ENCODE peak calls at places on chromosomes 6 and 20, in five cellular contexts. S, N, H, Q and G are unnamed samples.

GRCh38 chr6:156767603-156768467 is 9.3 kb upstream of the ARID1B start:
- DNase-seq in H (no peak), S (no peak), N (peak), Q (no peak), G (no peak)

GRCh38 chr20:13611726-13612125 is 27.0 kb downstream of the TASP1 start:
- DNase-seq in S (no peak), H (no peak), Q (peak), N (no peak), G (no peak)

GRCh38 chr20:51574248-51575033 is 31.9 kb upstream of the NFATC2 start:
- DNase-seq in Q (no peak), S (no peak), N (no peak), H (no peak), G (no peak)

GRCh38 chr6:133609404-133610270 is 279.3 kb upstream of the TCF21 start:
- DNase-seq in H (no peak), N (peak), S (peak), Q (peak), G (peak)

GRCh38 chr6:156822747-156823206 is 45.6 kb downstream of the ARID1B start:
- DNase-seq in S (no peak), H (no peak), Q (no peak), N (no peak), G (no peak)

GRCh38 chr6:168098431-168098861 is 19.4 kb upstream of the FRMD1 start:
- DNase-seq in N (no peak), S (peak), Q (no peak), H (peak), G (no peak)

GRCh38 chr6:97726378-97726777 is 443.4 kb upstream of the MMS22L start:
- DNase-seq in H (no peak), N (no peak), S (no peak), Q (peak), G (no peak)

GRCh38 chr6:158565482-158566040 is 5.7 kb downstream of the TMEM181 start:
- DNase-seq in S (no peak), Q (no peak), H (no peak), N (peak), G (no peak)

GRCh38 chr6:41589636-41590622 is 43.7 kb downstream of the FOXP4 start:
- DNase-seq in S (no peak), H (no peak), N (no peak), Q (no peak), G (no peak)

GRCh38 chr6:39530201-39530759 is 194.9 kb downstream of the KIF6 start:
- DNase-seq in H (no peak), N (no peak), S (no peak), Q (peak), G (peak)

GRCh38 chr20:1660263-1660662 is 2.7 kb upstream of the SIRPG start:
- DNase-seq in S (no peak), N (no peak), H (no peak), Q (no peak), G (no peak)

GRCh38 chr20:58372836-58373235 is 16.2 kb upstream of the VAPB start:
- DNase-seq in Q (no peak), N (no peak), H (no peak), S (peak), G (no peak)

GRCh38 chr20:51800769-51801219 is 1.5 kb downstream of the SALL4 start:
- DNase-seq in H (no peak), N (peak), Q (no peak), S (peak), G (no peak)

GRCh38 chr20:21166801-21167200 is 40.9 kb downstream of the KIZ start:
- DNase-seq in S (no peak), N (no peak), Q (no peak), H (no peak), G (no peak)

GRCh38 chr6:98067375-98067774 is 767.0 kb upstream of the POU3F2 start:
- DNase-seq in N (no peak), H (no peak), Q (no peak), S (no peak), G (no peak)

GRCh38 chr6:3163248-3163594 is 5.9 kb upstream of the TUBB2A start:
- DNase-seq in Q (no peak), N (no peak), S (no peak), H (no peak), G (no peak)
- TF ChIP-seq CTCF in Q (no peak), N (no peak), S (peak), H (no peak), G (no peak)

DNA sequence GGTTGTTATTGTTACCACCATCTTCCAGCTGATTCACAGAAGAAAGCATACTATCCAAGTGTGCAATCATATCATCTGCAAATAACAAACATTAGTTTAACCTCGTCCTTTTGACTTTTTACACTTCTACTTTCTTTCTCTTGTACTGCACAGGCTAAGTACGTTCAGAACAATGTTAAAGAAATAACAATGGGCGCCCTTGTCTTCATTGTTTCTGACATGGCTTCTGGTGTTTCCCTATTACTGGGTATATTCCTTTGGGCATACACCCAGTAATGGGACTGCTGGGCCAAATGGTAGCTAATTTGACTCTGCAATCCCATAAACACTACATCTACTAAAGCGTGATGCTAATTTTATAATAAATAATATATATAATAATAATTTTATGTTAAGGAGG is 146.7 kb downstream of the GJA10 start:
- DNase-seq in Q (no peak), N (no peak), H (no peak), S (no peak), G (no peak)
- H3K4me3 ChIP-seq in Q (no peak), N (no peak), H (no peak), S (no peak), G (no peak)

GRCh38 chr6:117495873-117496272 is 13.4 kb downstream of the DCBLD1 start:
- DNase-seq in N (no peak), S (no peak), H (no peak), Q (no peak), G (no peak)

GRCh38 chr6:117495425-117495824 is 13.0 kb downstream of the DCBLD1 start:
- DNase-seq in N (no peak), S (no peak), Q (no peak), H (no peak), G (no peak)

GRCh38 chr6:117494694-117495318 is 12.3 kb downstream of the DCBLD1 start:
- DNase-seq in H (no peak), S (no peak), N (no peak), Q (no peak), G (no peak)

GRCh38 chr6:117493470-117493869 is 11.0 kb downstream of the DCBLD1 start:
- DNase-seq in S (no peak), H (no peak), Q (no peak), N (no peak), G (no peak)

DNA sequence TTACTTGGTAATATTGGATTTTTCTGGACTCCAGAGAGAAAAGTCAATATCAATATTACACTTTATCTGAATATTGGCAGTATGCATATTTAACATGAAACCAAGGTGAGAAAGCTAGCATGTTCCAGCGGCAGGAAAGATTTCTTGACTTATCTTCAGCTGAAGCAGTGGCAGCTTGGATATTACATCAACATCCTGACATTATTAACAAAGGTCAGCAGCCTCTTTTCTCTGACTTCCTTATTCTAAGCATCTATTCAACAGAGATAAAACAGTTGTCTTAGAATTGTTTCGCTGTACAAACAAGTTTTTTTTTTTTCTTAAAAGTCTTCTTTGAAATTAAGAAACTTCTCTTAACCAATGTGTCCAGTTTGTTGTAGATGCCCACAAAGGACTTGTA is 11.8 kb downstream of the DCBLD1 start:
- DNase-seq in Q (no peak), H (no peak), S (no peak), N (no peak), G (no peak)
- TF ChIP-seq CTCF in Q (no peak), H (no peak), S (no peak), N (no peak), G (no peak)

DNA sequence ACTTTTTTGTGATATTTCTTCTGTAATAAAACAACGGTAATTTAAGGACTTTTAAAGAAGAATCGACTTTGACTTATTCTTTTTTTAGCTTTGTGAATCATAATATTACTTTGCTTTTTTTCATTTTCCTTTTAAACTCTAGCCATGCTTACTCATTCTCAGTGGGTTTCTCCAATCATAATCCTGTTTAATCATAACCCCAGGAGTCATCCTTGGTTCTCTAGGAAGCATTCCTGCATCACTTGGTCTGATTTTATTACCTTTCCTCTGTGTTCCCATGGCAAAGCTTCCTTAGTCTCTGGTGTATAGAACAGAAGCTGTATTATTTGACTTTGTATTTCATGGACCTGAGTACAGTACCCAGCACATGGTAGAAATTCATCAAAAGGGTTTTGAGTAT is 223.5 kb downstream of the CDKAL1 start:
- DNase-seq in H (no peak), N (peak), Q (peak), S (no peak), G (peak)
- H3K4me3 ChIP-seq in H (no peak), N (no peak), Q (no peak), S (no peak), G (no peak)